ENCODE peak calls at places on chromosomes 1 and 21, in ten cellular contexts. K, E, A, F, D, H, G, T, Q and M are unnamed samples.

GRCh38 chr1:65001238-65001792 is 35.0 kb upstream of the JAK1 start:
- DNase-seq in K (peak; percentile 83), E (no peak), A (peak; percentile 82), F (peak; percentile 94), D (peak; percentile 82), H (peak; percentile 91), G (peak; percentile 70), T (peak; percentile 72), Q (peak; percentile 57), M (peak; percentile 61)

GRCh38 chr1:78236711-78237110 is 190.9 kb downstream of the GIPC2 start:
- DNase-seq in K (no peak), E (no peak), A (no peak), F (peak; percentile 61), D (no peak), H (no peak), G (no peak), T (no peak), Q (no peak), M (no peak)

GRCh38 chr21:33189845-33190244 is 39.9 kb upstream of the IFNAR2 start:
- DNase-seq in K (no peak), E (no peak), A (no peak), F (no peak), D (no peak), H (no peak), G (no peak), T (no peak), Q (no peak), M (no peak)

GRCh38 chr1:181423301-181423918 is 59.9 kb upstream of the CACNA1E start:
- DNase-seq in K (peak; percentile 36), E (no peak), A (peak; percentile 34), F (peak; percentile 65), D (no peak), H (no peak), G (peak; percentile 53), T (peak; percentile 33), Q (no peak), M (no peak)

GRCh38 chr1:87204441-87204840 is 124.2 kb upstream of the LMO4 start:
- DNase-seq in K (no peak), E (no peak), A (no peak), F (peak; percentile 63), D (no peak), H (no peak), G (no peak), T (no peak), Q (no peak), M (no peak)

GRCh38 chr1:9149837-9150581 is 21.1 kb upstream of the GPR157 start:
- DNase-seq in K (peak; percentile 53), E (no peak), A (peak; percentile 57), F (no peak), D (peak; percentile 70), H (no peak), G (no peak), T (no peak), Q (no peak), M (no peak)

GRCh38 chr1:86616871-86617270 is 70.0 kb downstream of the CLCA4 start:
- DNase-seq in K (no peak), E (no peak), A (no peak), F (no peak), D (no peak), H (no peak), G (no peak), T (no peak), Q (no peak), M (no peak)

GRCh38 chr1:206658264-206658980 is 23.1 kb downstream of the DYRK3 start:
- DNase-seq in K (peak; percentile 60), E (no peak), A (peak; percentile 53), F (peak; percentile 43), D (peak; percentile 71), H (peak; percentile 81), G (peak; percentile 44), T (no peak), Q (no peak), M (peak; percentile 42)

GRCh38 chr1:66840929-66841328 is 39.9 kb upstream of the INSL5 start:
- DNase-seq in K (no peak), E (no peak), A (no peak), F (no peak), D (no peak), H (no peak), G (no peak), T (no peak), Q (no peak), M (no peak)

GRCh38 chr1:94713472-94714141 is 106.5 kb upstream of the SLC44A3 start:
- DNase-seq in K (peak; percentile 73), E (no peak), A (peak; percentile 62), F (peak; percentile 100), D (peak; percentile 91), H (peak; percentile 80), G (no peak), T (peak; percentile 94), Q (peak; percentile 81), M (no peak)

GRCh38 chr1:116881879-116882520 is 27.7 kb upstream of the PTGFRN start:
- DNase-seq in K (peak; percentile 28), E (peak; percentile 5), A (no peak), F (peak; percentile 97), D (peak; percentile 55), H (no peak), G (peak; percentile 27), T (peak; percentile 77), Q (no peak), M (no peak)

GRCh38 chr1:236167154-236167553 is 24.8 kb downstream of the GPR137B start:
- DNase-seq in K (no peak), E (no peak), A (no peak), F (no peak), D (no peak), H (no peak), G (no peak), T (no peak), Q (no peak), M (no peak)

GRCh38 chr1:92478393-92478792 is 8.3 kb downstream of the GFI1 start:
- DNase-seq in K (no peak), E (no peak), A (no peak), F (peak; percentile 46), D (no peak), H (no peak), G (no peak), T (no peak), Q (no peak), M (no peak)

GRCh38 chr1:2645143-2645542 is 12.3 kb upstream of the MMEL1 start:
- DNase-seq in K (no peak), E (no peak), A (no peak), F (no peak), D (peak; percentile 42), H (peak; percentile 57), G (no peak), T (no peak), Q (peak; percentile 43), M (no peak)

GRCh38 chr1:2645776-2646175 is 13.0 kb upstream of the MMEL1 start:
- DNase-seq in K (no peak), E (no peak), A (no peak), F (no peak), D (peak; percentile 30), H (peak; percentile 64), G (no peak), T (no peak), Q (peak; percentile 24), M (no peak)

GRCh38 chr1:2646837-2647236 is 14.0 kb upstream of the MMEL1 start:
- DNase-seq in K (no peak), E (no peak), A (no peak), F (no peak), D (no peak), H (no peak), G (no peak), T (no peak), Q (no peak), M (no peak)

DNA sequence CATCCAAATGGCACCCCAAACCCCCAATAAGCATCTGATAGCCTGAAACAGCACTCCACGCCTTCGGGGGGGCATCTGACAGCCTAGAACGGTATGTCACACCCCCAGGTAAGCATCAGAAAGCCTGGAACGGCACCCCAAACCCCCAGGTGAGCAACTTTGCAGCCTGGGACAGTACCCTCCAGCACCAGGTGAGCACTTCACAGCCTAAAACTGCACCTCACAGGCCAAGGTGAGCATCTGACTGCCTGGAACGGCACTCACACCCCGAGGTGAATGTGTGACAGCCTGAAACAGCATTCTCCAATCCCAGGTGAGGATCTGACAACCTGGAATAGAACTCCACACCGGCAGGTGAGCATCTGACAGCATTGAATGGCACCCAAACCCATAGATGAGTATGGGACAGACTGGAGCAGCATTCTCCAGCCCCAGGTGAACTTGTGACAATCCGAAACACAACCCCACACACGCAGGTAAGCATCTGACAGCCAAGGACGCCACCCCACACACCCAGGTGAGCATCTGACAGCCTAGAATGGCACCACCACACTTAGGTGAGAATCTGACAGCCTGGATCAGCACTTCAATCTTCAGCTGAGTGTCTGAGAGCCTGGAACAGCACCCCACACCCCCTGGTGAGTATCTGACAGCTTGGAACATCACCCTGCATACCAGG is 18.3 kb upstream of the MMEL1 start:
- DNase-seq in K (peak; percentile 7), E (no peak), A (no peak), F (no peak), D (peak; percentile 15), H (peak; percentile 35), G (no peak), T (peak; percentile 10), Q (peak; percentile 39), M (no peak)
- H3K9me3 ChIP-seq in K (peaks cover 27% of the 10 kb centered on the region), E (peaks cover 3% of the 10 kb centered on the region), A (peaks cover 27% of the 10 kb centered on the region), F (no peaks in the 10 kb centered on the region), D (peaks cover 23% of the 10 kb centered on the region), H (no peaks in the 10 kb centered on the region), G (peaks cover 10% of the 10 kb centered on the region), T (peaks cover 18% of the 10 kb centered on the region), Q (no peaks in the 10 kb centered on the region), M (no peaks in the 10 kb centered on the region)

GRCh38 chr1:118503747-118504146 is 318.7 kb upstream of the SPAG17 start:
- DNase-seq in K (no peak), E (no peak), A (no peak), F (no peak), D (no peak), H (no peak), G (no peak), T (no peak), Q (no peak), M (no peak)
- H3K9me3 ChIP-seq in K (no peaks in the 10 kb centered on the region), E (no peaks in the 10 kb centered on the region), A (no peaks in the 10 kb centered on the region), F (no peaks in the 10 kb centered on the region), D (no peaks in the 10 kb centered on the region), H (no peaks in the 10 kb centered on the region), G (no peaks in the 10 kb centered on the region), T (no peaks in the 10 kb centered on the region), Q (no peaks in the 10 kb centered on the region), M (no peaks in the 10 kb centered on the region)

GRCh38 chr1:2888281-2888845 is 86.9 kb upstream of the TTC34 start:
- DNase-seq in K (no peak), E (no peak), A (no peak), F (no peak), D (no peak), H (no peak), G (no peak), T (no peak), Q (no peak), M (no peak)
- H3K9me3 ChIP-seq in K (no peaks in the 10 kb centered on the region), E (no peaks in the 10 kb centered on the region), A (no peaks in the 10 kb centered on the region), F (no peaks in the 10 kb centered on the region), D (no peaks in the 10 kb centered on the region), H (no peaks in the 10 kb centered on the region), G (no peaks in the 10 kb centered on the region), T (no peaks in the 10 kb centered on the region), Q (no peaks in the 10 kb centered on the region), M (no peaks in the 10 kb centered on the region)

GRCh38 chr1:248127653-248128052 is 17.3 kb upstream of the OR2M5 start:
- DNase-seq in K (no peak), E (no peak), A (no peak), F (no peak), D (no peak), H (no peak), G (no peak), T (no peak), Q (no peak), M (no peak)
- H3K9me3 ChIP-seq in K (peaks cover 44% of the 10 kb centered on the region), E (no peaks in the 10 kb centered on the region), A (peaks cover 57% of the 10 kb centered on the region), F (no peaks in the 10 kb centered on the region), D (no peaks in the 10 kb centered on the region), H (peaks cover 3% of the 10 kb centered on the region), G (no peaks in the 10 kb centered on the region), T (no peaks in the 10 kb centered on the region), Q (no peaks in the 10 kb centered on the region), M (no peaks in the 10 kb centered on the region)